ENCODE peak calls at places on chromosomes 13 and 19, in ten cellular contexts. One of them, this sample, is unnamed.

GRCh38 chr13:97948041-97948440 is 5.4 kb upstream of the IPO5 start:
- DNase-seq in NCI-H1436: no peak
- DNase-seq in GM12891: no peak
- DNase-seq in C1 segment of cervical spinal cord: no peak
- DNase-seq in Calu3: no peak
- DNase-seq in MM.1S: no peak
- DNase-seq in left cardiac atrium: no peak
- DNase-seq in COR-L47: no peak
- DNase-seq in T-helper 2 cell: no peak
- DNase-seq in substantia nigra: no peak
- DNase-seq in this sample: no peak

GRCh38 chr19:19558636-19559035 is 20.6 kb downstream of the CILP2 start:
- DNase-seq in substantia nigra: no peak
- DNase-seq in T-helper 2 cell: no peak
- DNase-seq in GM12891: no peak
- DNase-seq in MM.1S: no peak
- DNase-seq in NCI-H1436: no peak
- DNase-seq in Calu3: no peak
- DNase-seq in COR-L47: no peak
- DNase-seq in C1 segment of cervical spinal cord: no peak
- DNase-seq in left cardiac atrium: no peak
- DNase-seq in this sample: no peak

GRCh38 chr19:33740811-33741396 is 55.8 kb upstream of the KCTD15 start:
- DNase-seq in GM12891: no peak
- DNase-seq in MM.1S: peak
- DNase-seq in T-helper 2 cell: no peak
- DNase-seq in C1 segment of cervical spinal cord: no peak
- DNase-seq in substantia nigra: peak
- DNase-seq in NCI-H1436: no peak
- DNase-seq in COR-L47: no peak
- DNase-seq in Calu3: peak
- DNase-seq in left cardiac atrium: no peak
- DNase-seq in this sample: no peak

GRCh38 chr13:110388141-110388943 is 81.3 kb downstream of the COL4A2 start:
- DNase-seq in MM.1S: no peak
- DNase-seq in C1 segment of cervical spinal cord: no peak
- DNase-seq in GM12891: no peak
- DNase-seq in NCI-H1436: no peak
- DNase-seq in Calu3: no peak
- DNase-seq in substantia nigra: no peak
- DNase-seq in left cardiac atrium: peak
- DNase-seq in T-helper 2 cell: no peak
- DNase-seq in COR-L47: no peak
- DNase-seq in this sample: no peak

GRCh38 chr19:50564229-50565105 is 3.8 kb downstream of the LRRC4B start:
- DNase-seq in left cardiac atrium: no peak
- DNase-seq in MM.1S: no peak
- DNase-seq in GM12891: no peak
- DNase-seq in NCI-H1436: no peak
- DNase-seq in C1 segment of cervical spinal cord: no peak
- DNase-seq in substantia nigra: no peak
- DNase-seq in Calu3: no peak
- DNase-seq in T-helper 2 cell: no peak
- DNase-seq in COR-L47: no peak
- DNase-seq in this sample: no peak

GRCh38 chr13:111114362-111115050 is 604 bp upstream of the ARHGEF7 start:
- DNase-seq in T-helper 2 cell: peak
- DNase-seq in left cardiac atrium: peak
- DNase-seq in substantia nigra: no peak
- DNase-seq in Calu3: no peak
- DNase-seq in MM.1S: peak
- DNase-seq in COR-L47: peak
- DNase-seq in C1 segment of cervical spinal cord: no peak
- DNase-seq in GM12891: peak
- DNase-seq in NCI-H1436: no peak
- DNase-seq in this sample: no peak

GRCh38 chr19:7083076-7083956 is 13.8 kb downstream of the ZNF557 start:
- DNase-seq in C1 segment of cervical spinal cord: no peak
- DNase-seq in COR-L47: no peak
- DNase-seq in MM.1S: no peak
- DNase-seq in T-helper 2 cell: no peak
- DNase-seq in GM12891: no peak
- DNase-seq in left cardiac atrium: no peak
- DNase-seq in NCI-H1436: no peak
- DNase-seq in Calu3: no peak
- DNase-seq in substantia nigra: no peak
- DNase-seq in this sample: no peak

GRCh38 chr19:49016067-49016839 is 638 bp downstream of the LHB start:
- DNase-seq in NCI-H1436: no peak
- DNase-seq in T-helper 2 cell: no peak
- DNase-seq in COR-L47: no peak
- DNase-seq in substantia nigra: no peak
- DNase-seq in left cardiac atrium: no peak
- DNase-seq in C1 segment of cervical spinal cord: no peak
- DNase-seq in GM12891: no peak
- DNase-seq in Calu3: no peak
- DNase-seq in MM.1S: no peak
- DNase-seq in this sample: no peak

GRCh38 chr19:2330255-2330631 is 1.8 kb downstream of the SPPL2B start:
- DNase-seq in Calu3: no peak
- DNase-seq in COR-L47: no peak
- DNase-seq in left cardiac atrium: no peak
- DNase-seq in substantia nigra: no peak
- DNase-seq in T-helper 2 cell: no peak
- DNase-seq in MM.1S: no peak
- DNase-seq in NCI-H1436: no peak
- DNase-seq in C1 segment of cervical spinal cord: no peak
- DNase-seq in GM12891: no peak
- DNase-seq in this sample: no peak

GRCh38 chr13:37906880-37907279 is 37.3 kb upstream of the TRPC4 start:
- DNase-seq in MM.1S: no peak
- DNase-seq in left cardiac atrium: no peak
- DNase-seq in GM12891: no peak
- DNase-seq in COR-L47: no peak
- DNase-seq in T-helper 2 cell: no peak
- DNase-seq in Calu3: no peak
- DNase-seq in NCI-H1436: no peak
- DNase-seq in C1 segment of cervical spinal cord: no peak
- DNase-seq in substantia nigra: no peak
- DNase-seq in this sample: no peak

GRCh38 chr13:28321751-28322150 is 173.2 kb downstream of the FLT1 start:
- DNase-seq in COR-L47: no peak
- DNase-seq in Calu3: no peak
- DNase-seq in MM.1S: no peak
- DNase-seq in GM12891: no peak
- DNase-seq in substantia nigra: no peak
- DNase-seq in C1 segment of cervical spinal cord: no peak
- DNase-seq in left cardiac atrium: no peak
- DNase-seq in NCI-H1436: no peak
- DNase-seq in T-helper 2 cell: no peak
- DNase-seq in this sample: no peak

GRCh38 chr13:40060318-40061007 is 405.0 kb downstream of the COG6 start:
- DNase-seq in COR-L47: no peak
- DNase-seq in Calu3: no peak
- DNase-seq in C1 segment of cervical spinal cord: peak
- DNase-seq in GM12891: no peak
- DNase-seq in substantia nigra: no peak
- DNase-seq in left cardiac atrium: peak
- DNase-seq in MM.1S: no peak
- DNase-seq in NCI-H1436: peak
- DNase-seq in T-helper 2 cell: no peak
- DNase-seq in this sample: no peak

GRCh38 chr13:21901772-21902708 is 231.2 kb downstream of the FGF9 start:
- DNase-seq in MM.1S: no peak
- DNase-seq in substantia nigra: no peak
- DNase-seq in GM12891: no peak
- DNase-seq in Calu3: no peak
- DNase-seq in NCI-H1436: no peak
- DNase-seq in left cardiac atrium: peak
- DNase-seq in T-helper 2 cell: no peak
- DNase-seq in COR-L47: no peak
- DNase-seq in C1 segment of cervical spinal cord: no peak
- DNase-seq in this sample: no peak

GRCh38 chr13:62598708-62599107 is 1183.1 kb upstream of the PCDH20 start:
- DNase-seq in Calu3: no peak
- DNase-seq in GM12891: no peak
- DNase-seq in MM.1S: no peak
- DNase-seq in left cardiac atrium: no peak
- DNase-seq in NCI-H1436: no peak
- DNase-seq in substantia nigra: no peak
- DNase-seq in C1 segment of cervical spinal cord: no peak
- DNase-seq in T-helper 2 cell: no peak
- DNase-seq in COR-L47: no peak
- DNase-seq in this sample: no peak

GRCh38 chr19:50016225-50016807 is 8.9 kb downstream of the VRK3 start:
- DNase-seq in T-helper 2 cell: no peak
- DNase-seq in Calu3: no peak
- DNase-seq in C1 segment of cervical spinal cord: no peak
- DNase-seq in substantia nigra: no peak
- DNase-seq in NCI-H1436: no peak
- DNase-seq in GM12891: no peak
- DNase-seq in MM.1S: no peak
- DNase-seq in COR-L47: no peak
- DNase-seq in left cardiac atrium: no peak
- DNase-seq in this sample: no peak

GRCh38 chr13:112968380-112968909 is 569 bp upstream of the MCF2L start:
- DNase-seq in left cardiac atrium: peak
- DNase-seq in MM.1S: no peak
- DNase-seq in C1 segment of cervical spinal cord: no peak
- DNase-seq in GM12891: no peak
- DNase-seq in COR-L47: peak
- DNase-seq in Calu3: peak
- DNase-seq in NCI-H1436: peak
- DNase-seq in T-helper 2 cell: peak
- DNase-seq in substantia nigra: no peak
- DNase-seq in this sample: no peak

GRCh38 chr19:934865-935422 is 9.1 kb downstream of the ARID3A start:
- DNase-seq in MM.1S: no peak
- DNase-seq in Calu3: peak
- DNase-seq in GM12891: no peak
- DNase-seq in NCI-H1436: no peak
- DNase-seq in COR-L47: peak
- DNase-seq in T-helper 2 cell: no peak
- DNase-seq in C1 segment of cervical spinal cord: peak
- DNase-seq in substantia nigra: peak
- DNase-seq in left cardiac atrium: peak
- DNase-seq in this sample: peak

GRCh38 chr13:110492299-110493160 is 69.0 kb downstream of the RAB20 start:
- DNase-seq in COR-L47: no peak
- DNase-seq in substantia nigra: no peak
- DNase-seq in MM.1S: no peak
- DNase-seq in left cardiac atrium: no peak
- DNase-seq in C1 segment of cervical spinal cord: no peak
- DNase-seq in GM12891: no peak
- DNase-seq in T-helper 2 cell: no peak
- DNase-seq in Calu3: no peak
- DNase-seq in NCI-H1436: no peak
- DNase-seq in this sample: no peak

GRCh38 chr13:111204438-111205177 is 89.5 kb downstream of the ARHGEF7 start:
- DNase-seq in C1 segment of cervical spinal cord: no peak
- DNase-seq in NCI-H1436: no peak
- DNase-seq in substantia nigra: no peak
- DNase-seq in MM.1S: no peak
- DNase-seq in GM12891: no peak
- DNase-seq in Calu3: no peak
- DNase-seq in COR-L47: no peak
- DNase-seq in left cardiac atrium: peak
- DNase-seq in T-helper 2 cell: no peak
- DNase-seq in this sample: no peak

GRCh38 chr19:9531933-9532332 is 6.5 kb downstream of the ZNF426 start:
- DNase-seq in Calu3: no peak
- DNase-seq in GM12891: no peak
- DNase-seq in left cardiac atrium: no peak
- DNase-seq in MM.1S: no peak
- DNase-seq in C1 segment of cervical spinal cord: no peak
- DNase-seq in COR-L47: no peak
- DNase-seq in substantia nigra: no peak
- DNase-seq in T-helper 2 cell: no peak
- DNase-seq in NCI-H1436: no peak
- DNase-seq in this sample: no peak

GRCh38 chr19:10295847-10296591 is 6.3 kb downstream of the ICAM5 start:
- DNase-seq in substantia nigra: no peak
- DNase-seq in COR-L47: no peak
- DNase-seq in NCI-H1436: no peak
- DNase-seq in left cardiac atrium: no peak
- DNase-seq in T-helper 2 cell: no peak
- DNase-seq in MM.1S: no peak
- DNase-seq in C1 segment of cervical spinal cord: no peak
- DNase-seq in GM12891: no peak
- DNase-seq in Calu3: no peak
- DNase-seq in this sample: no peak

GRCh38 chr13:40681341-40682051 is 15.1 kb upstream of the FOXO1 start:
- DNase-seq in COR-L47: no peak
- DNase-seq in substantia nigra: no peak
- DNase-seq in left cardiac atrium: peak
- DNase-seq in C1 segment of cervical spinal cord: no peak
- DNase-seq in MM.1S: no peak
- DNase-seq in T-helper 2 cell: no peak
- DNase-seq in Calu3: no peak
- DNase-seq in NCI-H1436: no peak
- DNase-seq in GM12891: no peak
- DNase-seq in this sample: no peak

GRCh38 chr19:38919837-38920528 is 8.0 kb upstream of the CCER2 start:
- DNase-seq in NCI-H1436: no peak
- DNase-seq in left cardiac atrium: no peak
- DNase-seq in C1 segment of cervical spinal cord: no peak
- DNase-seq in substantia nigra: no peak
- DNase-seq in MM.1S: no peak
- DNase-seq in T-helper 2 cell: no peak
- DNase-seq in GM12891: no peak
- DNase-seq in COR-L47: no peak
- DNase-seq in Calu3: no peak
- DNase-seq in this sample: no peak

GRCh38 chr19:40381321-40381720 is 8.7 kb downstream of the HIPK4 start:
- DNase-seq in NCI-H1436: no peak
- DNase-seq in C1 segment of cervical spinal cord: no peak
- DNase-seq in MM.1S: no peak
- DNase-seq in T-helper 2 cell: no peak
- DNase-seq in Calu3: no peak
- DNase-seq in substantia nigra: no peak
- DNase-seq in left cardiac atrium: no peak
- DNase-seq in COR-L47: no peak
- DNase-seq in GM12891: no peak
- DNase-seq in this sample: no peak

GRCh38 chr13:98519976-98520375 is 56.9 kb downstream of the STK24 start:
- DNase-seq in Calu3: no peak
- DNase-seq in MM.1S: no peak
- DNase-seq in C1 segment of cervical spinal cord: no peak
- DNase-seq in NCI-H1436: no peak
- DNase-seq in substantia nigra: no peak
- DNase-seq in GM12891: no peak
- DNase-seq in COR-L47: no peak
- DNase-seq in left cardiac atrium: no peak
- DNase-seq in T-helper 2 cell: no peak
- DNase-seq in this sample: no peak

GRCh38 chr19:17648097-17648660 is 40.0 kb downstream of the UNC13A start:
- DNase-seq in substantia nigra: no peak
- DNase-seq in COR-L47: no peak
- DNase-seq in left cardiac atrium: no peak
- DNase-seq in Calu3: no peak
- DNase-seq in T-helper 2 cell: no peak
- DNase-seq in MM.1S: no peak
- DNase-seq in C1 segment of cervical spinal cord: no peak
- DNase-seq in GM12891: no peak
- DNase-seq in NCI-H1436: no peak
- DNase-seq in this sample: no peak

GRCh38 chr19:35959968-35960320 is 23.8 kb downstream of the LRFN3 start:
- DNase-seq in GM12891: no peak
- DNase-seq in substantia nigra: no peak
- DNase-seq in NCI-H1436: no peak
- DNase-seq in T-helper 2 cell: no peak
- DNase-seq in MM.1S: no peak
- DNase-seq in Calu3: no peak
- DNase-seq in COR-L47: no peak
- DNase-seq in C1 segment of cervical spinal cord: no peak
- DNase-seq in left cardiac atrium: no peak
- DNase-seq in this sample: no peak